ENCODE peak calls at places on chromosomes 13 and 19, in nine cellular contexts. One of them, this sample, is unnamed.
A peak's percentile ranks its signal among the peaks of the same experiment; 100 is the strongest.

GRCh38 chr19:7383284-7383683 is 34.5 kb downstream of the ARHGEF18 start:
- DNase-seq in RPMI8226: no peak
- DNase-seq in A549: no peak
- DNase-seq in MG63: no peak
- DNase-seq in iPS-NIHi11: no peak
- DNase-seq in adipocyte: no peak
- DNase-seq in left lung: no peak
- DNase-seq in OCI-LY7: no peak
- DNase-seq in cardiac muscle cell: no peak
- DNase-seq in this sample: no peak

GRCh38 chr19:47296036-47296435 is 13.6 kb upstream of the C5AR1 start:
- DNase-seq in iPS-NIHi11: peak; percentile 85
- DNase-seq in cardiac muscle cell: peak; percentile 95
- DNase-seq in left lung: no peak
- DNase-seq in adipocyte: peak; percentile 96
- DNase-seq in RPMI8226: peak; percentile 87
- DNase-seq in A549: peak; percentile 88
- DNase-seq in MG63: peak; percentile 60
- DNase-seq in OCI-LY7: peak; percentile 93
- DNase-seq in this sample: peak; percentile 75

GRCh38 chr19:1087813-1088418 is 7.3 kb downstream of the POLR2E start:
- DNase-seq in RPMI8226: peak; percentile 50
- DNase-seq in cardiac muscle cell: no peak
- DNase-seq in left lung: no peak
- DNase-seq in A549: no peak
- DNase-seq in iPS-NIHi11: no peak
- DNase-seq in adipocyte: no peak
- DNase-seq in OCI-LY7: peak; percentile 71
- DNase-seq in MG63: no peak
- DNase-seq in this sample: peak; percentile 61

GRCh38 chr19:36093687-36094086 is 17.3 kb upstream of the OVOL3 start:
- DNase-seq in RPMI8226: no peak
- DNase-seq in left lung: no peak
- DNase-seq in iPS-NIHi11: no peak
- DNase-seq in MG63: no peak
- DNase-seq in OCI-LY7: no peak
- DNase-seq in adipocyte: no peak
- DNase-seq in cardiac muscle cell: no peak
- DNase-seq in A549: no peak
- DNase-seq in this sample: no peak

GRCh38 chr13:114100446-114101320 is 31.7 kb downstream of the RASA3 start:
- DNase-seq in A549: no peak
- DNase-seq in MG63: no peak
- DNase-seq in RPMI8226: peak; percentile 77
- DNase-seq in iPS-NIHi11: no peak
- DNase-seq in cardiac muscle cell: peak; percentile 59
- DNase-seq in OCI-LY7: no peak
- DNase-seq in left lung: peak; percentile 75
- DNase-seq in adipocyte: peak; percentile 55
- DNase-seq in this sample: no peak

GRCh38 chr19:58570770-58571574 is 2.2 kb downstream of the MZF1 start:
- DNase-seq in left lung: no peak
- DNase-seq in RPMI8226: no peak
- DNase-seq in A549: no peak
- DNase-seq in MG63: no peak
- DNase-seq in iPS-NIHi11: no peak
- DNase-seq in adipocyte: no peak
- DNase-seq in cardiac muscle cell: no peak
- DNase-seq in OCI-LY7: no peak
- DNase-seq in this sample: no peak

GRCh38 chr13:36918246-36919060 is 1.6 kb downstream of the SMAD9 start:
- DNase-seq in OCI-LY7: peak; percentile 74
- DNase-seq in left lung: no peak
- DNase-seq in A549: no peak
- DNase-seq in MG63: no peak
- DNase-seq in adipocyte: peak; percentile 67
- DNase-seq in cardiac muscle cell: peak; percentile 44
- DNase-seq in iPS-NIHi11: no peak
- DNase-seq in RPMI8226: no peak
- DNase-seq in this sample: no peak

GRCh38 chr19:30690935-30691505 is 318.8 kb downstream of the ZNF536 start:
- DNase-seq in MG63: no peak
- DNase-seq in RPMI8226: no peak
- DNase-seq in A549: no peak
- DNase-seq in cardiac muscle cell: no peak
- DNase-seq in adipocyte: no peak
- DNase-seq in left lung: no peak
- DNase-seq in OCI-LY7: no peak
- DNase-seq in iPS-NIHi11: no peak
- DNase-seq in this sample: no peak

GRCh38 chr13:49246850-49247721 is 639 bp upstream of the CDADC1 start:
- DNase-seq in iPS-NIHi11: no peak
- DNase-seq in MG63: no peak
- DNase-seq in RPMI8226: no peak
- DNase-seq in A549: no peak
- DNase-seq in cardiac muscle cell: no peak
- DNase-seq in OCI-LY7: no peak
- DNase-seq in adipocyte: no peak
- DNase-seq in left lung: no peak
- DNase-seq in this sample: no peak

GRCh38 chr19:5480427-5480836 is 25.2 kb downstream of the ZNRF4 start:
- DNase-seq in iPS-NIHi11: peak; percentile 76
- DNase-seq in MG63: no peak
- DNase-seq in cardiac muscle cell: peak; percentile 27
- DNase-seq in OCI-LY7: peak; percentile 42
- DNase-seq in RPMI8226: peak; percentile 56
- DNase-seq in adipocyte: peak; percentile 27
- DNase-seq in left lung: no peak
- DNase-seq in A549: peak; percentile 54
- DNase-seq in this sample: peak; percentile 56

GRCh38 chr19:2282062-2282861 is at the start of gene PEAK3:
- DNase-seq in iPS-NIHi11: peak; percentile 75
- DNase-seq in cardiac muscle cell: peak; percentile 61
- DNase-seq in MG63: no peak
- DNase-seq in OCI-LY7: no peak
- DNase-seq in RPMI8226: peak; percentile 40
- DNase-seq in A549: no peak
- DNase-seq in adipocyte: peak; percentile 59
- DNase-seq in left lung: peak; percentile 98
- DNase-seq in this sample: no peak

GRCh38 chr13:72737033-72737432 is 9.3 kb downstream of the BORA start:
- DNase-seq in iPS-NIHi11: no peak
- DNase-seq in RPMI8226: no peak
- DNase-seq in adipocyte: no peak
- DNase-seq in left lung: no peak
- DNase-seq in OCI-LY7: no peak
- DNase-seq in A549: no peak
- DNase-seq in cardiac muscle cell: no peak
- DNase-seq in MG63: no peak
- DNase-seq in this sample: no peak

GRCh38 chr19:32404213-32404938 is 1.2 kb upstream of the DPY19L3 start:
- DNase-seq in A549: no peak
- DNase-seq in OCI-LY7: no peak
- DNase-seq in iPS-NIHi11: peak; percentile 18
- DNase-seq in MG63: no peak
- DNase-seq in RPMI8226: no peak
- DNase-seq in left lung: no peak
- DNase-seq in adipocyte: no peak
- DNase-seq in cardiac muscle cell: no peak
- DNase-seq in this sample: no peak

GRCh38 chr19:57269515-57270250 is 10.6 kb upstream of the ZNF460 start:
- DNase-seq in OCI-LY7: peak; percentile 57
- DNase-seq in adipocyte: peak; percentile 74
- DNase-seq in left lung: no peak
- DNase-seq in cardiac muscle cell: no peak
- DNase-seq in iPS-NIHi11: no peak
- DNase-seq in A549: no peak
- DNase-seq in MG63: no peak
- DNase-seq in RPMI8226: no peak
- DNase-seq in this sample: peak; percentile 55

GRCh38 chr19:55304279-55304978 is 20.6 kb downstream of the BRSK1 start:
- DNase-seq in OCI-LY7: peak; percentile 72
- DNase-seq in left lung: no peak
- DNase-seq in RPMI8226: peak; percentile 81
- DNase-seq in adipocyte: no peak
- DNase-seq in iPS-NIHi11: peak; percentile 77
- DNase-seq in cardiac muscle cell: peak; percentile 56
- DNase-seq in MG63: peak; percentile 44
- DNase-seq in A549: peak; percentile 85
- DNase-seq in this sample: peak; percentile 48

GRCh38 chr13:35648109-35648508 is 171.6 kb upstream of the MAB21L1 start:
- DNase-seq in OCI-LY7: no peak
- DNase-seq in MG63: peak; percentile 4
- DNase-seq in A549: no peak
- DNase-seq in iPS-NIHi11: no peak
- DNase-seq in RPMI8226: no peak
- DNase-seq in cardiac muscle cell: no peak
- DNase-seq in left lung: no peak
- DNase-seq in adipocyte: no peak
- DNase-seq in this sample: no peak

GRCh38 chr13:30240608-30241007 is 66.7 kb downstream of the KATNAL1 start:
- DNase-seq in adipocyte: no peak
- DNase-seq in iPS-NIHi11: no peak
- DNase-seq in OCI-LY7: no peak
- DNase-seq in cardiac muscle cell: no peak
- DNase-seq in MG63: no peak
- DNase-seq in left lung: no peak
- DNase-seq in A549: no peak
- DNase-seq in RPMI8226: no peak
- DNase-seq in this sample: no peak

GRCh38 chr19:29546583-29547190 is 20.9 kb downstream of the VSTM2B start:
- DNase-seq in A549: no peak
- DNase-seq in left lung: no peak
- DNase-seq in RPMI8226: no peak
- DNase-seq in iPS-NIHi11: no peak
- DNase-seq in OCI-LY7: no peak
- DNase-seq in MG63: no peak
- DNase-seq in adipocyte: no peak
- DNase-seq in cardiac muscle cell: no peak
- DNase-seq in this sample: no peak

GRCh38 chr13:33676700-33677048 is 141.3 kb upstream of the RFC3 start:
- DNase-seq in MG63: peak; percentile 53
- DNase-seq in iPS-NIHi11: peak; percentile 68
- DNase-seq in A549: peak; percentile 46
- DNase-seq in adipocyte: peak; percentile 79
- DNase-seq in left lung: no peak
- DNase-seq in RPMI8226: peak; percentile 54
- DNase-seq in cardiac muscle cell: peak; percentile 64
- DNase-seq in OCI-LY7: peak; percentile 37
- DNase-seq in this sample: no peak

GRCh38 chr19:49954933-49955332 is 6.0 kb downstream of the SIGLEC11 start:
- DNase-seq in cardiac muscle cell: no peak
- DNase-seq in adipocyte: no peak
- DNase-seq in MG63: no peak
- DNase-seq in iPS-NIHi11: no peak
- DNase-seq in left lung: peak; percentile 8
- DNase-seq in A549: no peak
- DNase-seq in OCI-LY7: no peak
- DNase-seq in RPMI8226: no peak
- DNase-seq in this sample: no peak

GRCh38 chr19:4327252-4327876 is 11.3 kb downstream of the STAP2 start:
- DNase-seq in adipocyte: peak; percentile 47
- DNase-seq in iPS-NIHi11: peak; percentile 87
- DNase-seq in MG63: peak; percentile 24
- DNase-seq in A549: peak; percentile 33
- DNase-seq in left lung: peak; percentile 88
- DNase-seq in cardiac muscle cell: peak; percentile 93
- DNase-seq in OCI-LY7: peak; percentile 38
- DNase-seq in RPMI8226: peak; percentile 78
- DNase-seq in this sample: peak; percentile 53

GRCh38 chr13:70128098-70128497 is 19.8 kb upstream of the KLHL1 start:
- DNase-seq in left lung: no peak
- DNase-seq in adipocyte: no peak
- DNase-seq in cardiac muscle cell: no peak
- DNase-seq in OCI-LY7: no peak
- DNase-seq in RPMI8226: no peak
- DNase-seq in A549: no peak
- DNase-seq in iPS-NIHi11: no peak
- DNase-seq in MG63: no peak
- DNase-seq in this sample: no peak

GRCh38 chr19:17156296-17156946 is 58.7 kb upstream of the USE1 start:
- DNase-seq in MG63: no peak
- DNase-seq in iPS-NIHi11: no peak
- DNase-seq in left lung: peak; percentile 11
- DNase-seq in adipocyte: no peak
- DNase-seq in cardiac muscle cell: no peak
- DNase-seq in OCI-LY7: no peak
- DNase-seq in A549: no peak
- DNase-seq in RPMI8226: no peak
- DNase-seq in this sample: no peak

GRCh38 chr13:99151516-99151915 is 49.1 kb upstream of the UBAC2 start:
- DNase-seq in cardiac muscle cell: no peak
- DNase-seq in left lung: no peak
- DNase-seq in iPS-NIHi11: no peak
- DNase-seq in adipocyte: peak; percentile 41
- DNase-seq in MG63: peak; percentile 77
- DNase-seq in RPMI8226: no peak
- DNase-seq in OCI-LY7: no peak
- DNase-seq in A549: peak; percentile 70
- DNase-seq in this sample: no peak

GRCh38 chr13:49517461-49517860 is 21.7 kb downstream of the PHF11 start:
- DNase-seq in iPS-NIHi11: peak; percentile 39
- DNase-seq in MG63: no peak
- DNase-seq in RPMI8226: no peak
- DNase-seq in A549: no peak
- DNase-seq in adipocyte: no peak
- DNase-seq in cardiac muscle cell: peak; percentile 12
- DNase-seq in OCI-LY7: peak; percentile 27
- DNase-seq in left lung: no peak
- DNase-seq in this sample: no peak

GRCh38 chr13:50845211-50845610 is 1.7 kb upstream of the DLEU7 start:
- DNase-seq in left lung: no peak
- DNase-seq in iPS-NIHi11: no peak
- DNase-seq in cardiac muscle cell: no peak
- DNase-seq in A549: no peak
- DNase-seq in RPMI8226: no peak
- DNase-seq in MG63: peak; percentile 74
- DNase-seq in adipocyte: peak; percentile 75
- DNase-seq in OCI-LY7: no peak
- DNase-seq in this sample: no peak

GRCh38 chr13:47087841-47088240 is 191.0 kb upstream of the HTR2A start:
- DNase-seq in RPMI8226: no peak
- DNase-seq in adipocyte: peak; percentile 39
- DNase-seq in cardiac muscle cell: no peak
- DNase-seq in OCI-LY7: no peak
- DNase-seq in left lung: no peak
- DNase-seq in iPS-NIHi11: no peak
- DNase-seq in A549: no peak
- DNase-seq in MG63: no peak
- DNase-seq in this sample: no peak

GRCh38 chr13:94711561-94712286 is 621 bp downstream of the SOX21 start:
- DNase-seq in iPS-NIHi11: no peak
- DNase-seq in left lung: peak; percentile 81
- DNase-seq in A549: peak; percentile 47
- DNase-seq in OCI-LY7: no peak
- DNase-seq in MG63: peak; percentile 37
- DNase-seq in adipocyte: peak; percentile 37
- DNase-seq in RPMI8226: no peak
- DNase-seq in cardiac muscle cell: no peak
- DNase-seq in this sample: no peak

This sample was measured in germinal center.